ENCODE peak calls at places on chromosomes 3 and 15, in five cellular contexts. E is progenitor cell of endocrine pancreas, G is GM04503, Z is cardiac fibroblast, Q is T-helper 1 cell. P is an unnamed sample.

GRCh38 chr15:32104061-32104980 is 74.0 kb downstream of the CHRNA7 start:
- DNase-seq in Z (no peak), Q (no peak), G (no peak), E (no peak), P (no peak)

GRCh38 chr3:50617911-50618481 is 1.0 kb downstream of the MAPKAPK3 start:
- DNase-seq in G (no peak), E (no peak), Q (peak), Z (no peak), P (no peak)

GRCh38 chr15:52609593-52609992 is 40.8 kb upstream of the ARPP19 start:
- DNase-seq in E (no peak), Z (no peak), G (no peak), Q (no peak), P (no peak)

GRCh38 chr15:60079210-60079609 is 75.1 kb downstream of the FOXB1 start:
- DNase-seq in E (no peak), Z (peak), Q (peak), G (no peak), P (no peak)

GRCh38 chr3:8546609-8547008 is 45.0 kb downstream of the LMCD1 start:
- DNase-seq in Z (no peak), G (no peak), Q (no peak), E (no peak), P (no peak)

GRCh38 chr3:99637381-99638111 is 848 bp upstream of the COL8A1 start:
- DNase-seq in G (no peak), E (no peak), Z (peak), Q (peak), P (no peak)

GRCh38 chr3:70580021-70580420 is 267.6 kb upstream of the MDFIC2 start:
- DNase-seq in Z (no peak), G (no peak), Q (no peak), E (no peak), P (no peak)

GRCh38 chr15:56913670-56914069 is 4.8 kb upstream of the TCF12 start:
- DNase-seq in Q (no peak), Z (peak), G (peak), E (no peak), P (no peak)

GRCh38 chr15:77482570-77482969 is 61.9 kb downstream of the HMG20A start:
- DNase-seq in E (no peak), G (peak), Q (no peak), Z (peak), P (no peak)

GRCh38 chr15:100265641-100266035 is 76.1 kb downstream of the ADAMTS17 start:
- DNase-seq in G (no peak), E (no peak), Z (no peak), Q (no peak), P (no peak)

GRCh38 chr3:101803152-101803782 is 24.3 kb downstream of the NXPE3 start:
- DNase-seq in G (no peak), Q (peak), Z (peak), E (no peak), P (peak)

GRCh38 chr3:82707035-82707434 is 945.6 kb upstream of the GBE1 start:
- DNase-seq in Z (no peak), Q (no peak), G (no peak), E (no peak), P (no peak)

GRCh38 chr15:70853855-70854668 is at the start of gene LARP6:
- DNase-seq in E (peak), Z (peak), Q (no peak), G (no peak), P (peak)

GRCh38 chr15:88835119-88835518 is 31.9 kb downstream of the ACAN start:
- DNase-seq in G (peak), Z (peak), Q (no peak), E (no peak), P (no peak)

GRCh38 chr3:181210275-181210674 is 220.7 kb upstream of the DNAJC19 start:
- DNase-seq in Z (peak), E (no peak), Q (no peak), G (no peak), P (peak)

GRCh38 chr3:51982352-51982837 is 940 bp upstream of the ACY1 start:
- DNase-seq in E (no peak), Z (peak), G (no peak), Q (peak), P (no peak)

GRCh38 chr3:70992557-70992956 is 591.0 kb downstream of the FOXP1 start:
- DNase-seq in Q (no peak), E (no peak), G (no peak), Z (no peak), P (no peak)

GRCh38 chr3:148938306-148938705 is 53.0 kb upstream of the GYG1 start:
- DNase-seq in E (no peak), G (no peak), Q (no peak), Z (no peak), P (no peak)

GRCh38 chr3:13347390-13347966 is 72.6 kb downstream of the NUP210 start:
- DNase-seq in G (no peak), Q (no peak), E (no peak), Z (peak), P (no peak)

GRCh38 chr15:42069025-42069424 is 25.3 kb downstream of the PLA2G4D start:
- DNase-seq in Z (no peak), E (no peak), G (no peak), Q (no peak), P (no peak)

GRCh38 chr15:95302206-95302605 is 1028.3 kb upstream of the NR2F2 start:
- DNase-seq in G (no peak), Q (peak), Z (peak), E (no peak), P (no peak)

GRCh38 chr3:112926000-112926399 is 48.9 kb downstream of the CD200R1 start:
- DNase-seq in G (no peak), Z (no peak), Q (no peak), E (no peak), P (no peak)

GRCh38 chr15:73685561-73685960 is 1.4 kb downstream of the CD276 start:
- DNase-seq in Z (peak), E (no peak), G (no peak), Q (no peak), P (no peak)

GRCh38 chr3:133991637-133992036 is 38.1 kb downstream of the SLCO2A1 start:
- DNase-seq in Z (peak), G (no peak), E (no peak), Q (no peak), P (no peak)

GRCh38 chr3:107525954-107526305 is 3.2 kb downstream of the BBX start:
- DNase-seq in Q (no peak), E (no peak), Z (no peak), G (no peak), P (no peak)

GRCh38 chr3:111885578-111885977 is 26.5 kb downstream of the PHLDB2 start:
- DNase-seq in E (no peak), Q (no peak), Z (no peak), G (no peak), P (no peak)

GRCh38 chr3:189513281-189514151 is 117.7 kb upstream of the TP63 start:
- DNase-seq in Z (no peak), E (no peak), Q (no peak), G (no peak), P (no peak)

GRCh38 chr3:127566801-127567200 is 23.7 kb downstream of the TPRA1 start:
- DNase-seq in G (no peak), E (no peak), Z (no peak), Q (no peak), P (no peak)

GRCh38 chr15:90991587-90992285 is 2.6 kb downstream of the PRC1 start:
- DNase-seq in G (no peak), Z (no peak), E (no peak), Q (no peak), P (no peak)